ENCODE peak calls at places on chromosomes 7 and 10, in ten cellular contexts. R, E, H, X, P, O, U, G, D and W are unnamed samples.
A peak's percentile ranks its signal among the peaks of the same experiment; 100 is the strongest.

GRCh38 chr10:119020627-119020946 is 8.9 kb upstream of the NANOS1 start:
- DNase-seq in R (no peak), E (peak; percentile 54), H (no peak), X (no peak), P (no peak), O (no peak), U (peak; percentile 79), G (no peak), D (no peak), W (peak; percentile 24)

GRCh38 chr7:37256631-37257030 is 192.0 kb downstream of the ELMO1 start:
- DNase-seq in R (no peak), E (no peak), H (no peak), X (no peak), P (no peak), O (no peak), U (no peak), G (no peak), D (no peak), W (no peak)

GRCh38 chr7:44647981-44648714 is 41.7 kb downstream of the OGDH start:
- DNase-seq in R (no peak), E (no peak), H (no peak), X (no peak), P (no peak), O (no peak), U (no peak), G (no peak), D (no peak), W (no peak)

GRCh38 chr10:52539463-52539862 is 225.4 kb downstream of the DKK1 start:
- DNase-seq in R (no peak), E (peak; percentile 39), H (no peak), X (no peak), P (no peak), O (no peak), U (peak; percentile 31), G (no peak), D (no peak), W (peak; percentile 89)

GRCh38 chr10:133310789-133311188 is 2.1 kb downstream of the ZNF511 start:
- DNase-seq in R (no peak), E (no peak), H (no peak), X (no peak), P (no peak), O (no peak), U (no peak), G (no peak), D (no peak), W (no peak)

GRCh38 chr10:128491686-128492085 is 365.5 kb upstream of the MKI67 start:
- DNase-seq in R (no peak), E (no peak), H (no peak), X (no peak), P (no peak), O (no peak), U (no peak), G (no peak), D (no peak), W (no peak)

GRCh38 chr7:131957338-131958025 is 401.1 kb upstream of the PODXL start:
- DNase-seq in R (no peak), E (no peak), H (no peak), X (no peak), P (no peak), O (no peak), U (no peak), G (no peak), D (no peak), W (peak; percentile 70)

GRCh38 chr10:25852364-25852941 is 81.6 kb upstream of the MYO3A start:
- DNase-seq in R (no peak), E (no peak), H (no peak), X (no peak), P (no peak), O (no peak), U (no peak), G (peak; percentile 8), D (no peak), W (no peak)

GRCh38 chr7:28666144-28666543 is 253.8 kb downstream of the CREB5 start:
- DNase-seq in R (no peak), E (peak; percentile 5), H (no peak), X (no peak), P (no peak), O (no peak), U (peak; percentile 83), G (no peak), D (no peak), W (peak; percentile 70)

GRCh38 chr10:19929466-19930140 is 113.4 kb downstream of the PLXDC2 start:
- DNase-seq in R (no peak), E (no peak), H (peak; percentile 13), X (no peak), P (no peak), O (no peak), U (peak; percentile 90), G (no peak), D (no peak), W (peak; percentile 84)

GRCh38 chr7:79619216-79619615 is 165.7 kb upstream of the MAGI2 start:
- DNase-seq in R (no peak), E (no peak), H (no peak), X (no peak), P (no peak), O (no peak), U (no peak), G (no peak), D (no peak), W (no peak)

GRCh38 chr10:8298871-8299570 is 244.5 kb downstream of the GATA3 start:
- DNase-seq in R (no peak), E (no peak), H (no peak), X (no peak), P (no peak), O (no peak), U (no peak), G (no peak), D (no peak), W (no peak)

GRCh38 chr10:73589538-73590126 is 1.5 kb downstream of the USP54 start:
- DNase-seq in R (no peak), E (peak; percentile 50), H (no peak), X (no peak), P (no peak), O (no peak), U (no peak), G (no peak), D (no peak), W (peak; percentile 8)

GRCh38 chr10:127827354-127828140 is 65.2 kb downstream of the CLRN3 start:
- DNase-seq in R (no peak), E (no peak), H (no peak), X (no peak), P (no peak), O (no peak), U (no peak), G (no peak), D (no peak), W (no peak)

GRCh38 chr7:148929176-148929575 is 45.1 kb upstream of the EZH2 start:
- DNase-seq in R (no peak), E (no peak), H (no peak), X (no peak), P (no peak), O (no peak), U (no peak), G (no peak), D (no peak), W (no peak)

GRCh38 chr10:17835688-17836087 is 26.5 kb downstream of the MRC1 start:
- DNase-seq in R (no peak), E (peak; percentile 95), H (peak; percentile 74), X (no peak), P (no peak), O (no peak), U (peak; percentile 89), G (peak; percentile 15), D (no peak), W (peak; percentile 56)

GRCh38 chr7:3482147-3482921 is 181.3 kb downstream of the SDK1 start:
- DNase-seq in R (peak; percentile 64), E (peak; percentile 41), H (no peak), X (peak; percentile 23), P (peak; percentile 46), O (no peak), U (peak; percentile 25), G (peak; percentile 91), D (no peak), W (peak; percentile 45)

GRCh38 chr7:24728503-24729364 is 28.5 kb downstream of the GSDME start:
- DNase-seq in R (no peak), E (no peak), H (no peak), X (no peak), P (no peak), O (no peak), U (peak; percentile 53), G (no peak), D (no peak), W (peak; percentile 18)

GRCh38 chr7:125516194-125516593 is 586.6 kb upstream of the POT1 start:
- DNase-seq in R (no peak), E (no peak), H (no peak), X (no peak), P (peak; percentile 28), O (no peak), U (no peak), G (no peak), D (no peak), W (no peak)

GRCh38 chr7:155123413-155123812 is 53.3 kb downstream of the HTR5A start:
- DNase-seq in R (no peak), E (no peak), H (no peak), X (no peak), P (no peak), O (no peak), U (no peak), G (no peak), D (no peak), W (no peak)

GRCh38 chr7:149621776-149622175 is 124.2 kb upstream of the ZNF746 start:
- DNase-seq in R (no peak), E (no peak), H (no peak), X (no peak), P (no peak), O (no peak), U (peak; percentile 2), G (no peak), D (peak; percentile 34), W (no peak)

GRCh38 chr10:54363390-54363789 is 437.6 kb downstream of the PCDH15 start:
- DNase-seq in R (no peak), E (no peak), H (no peak), X (no peak), P (no peak), O (no peak), U (no peak), G (no peak), D (no peak), W (no peak)

GRCh38 chr10:127122831-127123230 is 73.6 kb downstream of the INSYN2A start:
- DNase-seq in R (no peak), E (no peak), H (no peak), X (no peak), P (no peak), O (no peak), U (no peak), G (no peak), D (no peak), W (no peak)

GRCh38 chr7:150978136-150978789 is at the start of gene KCNH2:
- DNase-seq in R (no peak), E (no peak), H (peak; percentile 70), X (peak; percentile 78), P (peak; percentile 61), O (no peak), U (no peak), G (peak; percentile 88), D (no peak), W (no peak)

GRCh38 chr7:106588576-106589494 is 72.1 kb downstream of the CCDC71L start:
- DNase-seq in R (no peak), E (no peak), H (no peak), X (no peak), P (no peak), O (no peak), U (no peak), G (no peak), D (no peak), W (no peak)

GRCh38 chr7:116525298-116525912 is 569 bp downstream of the CAV1 start:
- DNase-seq in R (peak; percentile 25), E (no peak), H (peak; percentile 27), X (no peak), P (no peak), O (no peak), U (no peak), G (peak; percentile 37), D (peak; percentile 54), W (no peak)

GRCh38 chr10:77712207-77712606 is 74.6 kb upstream of the KCNMA1 start:
- DNase-seq in R (no peak), E (no peak), H (no peak), X (no peak), P (no peak), O (no peak), U (no peak), G (no peak), D (no peak), W (no peak)

GRCh38 chr7:106731637-106732036 is 70.7 kb upstream of the CCDC71L start:
- DNase-seq in R (no peak), E (peak; percentile 53), H (no peak), X (no peak), P (no peak), O (no peak), U (no peak), G (no peak), D (no peak), W (peak; percentile 38)